ENCODE peak calls at places on chromosomes 2 and 18, in four cellular contexts. One of them, this sample, is unnamed. For H3K4me1, the result is how much of the 10 kb centered on the place peaks cover.

GRCh38 chr2:16962459-16962858 is 296.8 kb upstream of the CYRIA start:
- DNase-seq in A549: no peak
- DNase-seq in heart right ventricle: no peak
- DNase-seq in psoas muscle: no peak
- DNase-seq in this sample: no peak

GRCh38 chr2:239703834-239704233 is 303.0 kb upstream of the HDAC4 start:
- DNase-seq in A549: no peak
- DNase-seq in heart right ventricle: no peak
- DNase-seq in psoas muscle: no peak
- DNase-seq in this sample: no peak

GRCh38 chr2:17878222-17879136 is at the start of gene KCNS3:
- DNase-seq in A549: peak
- DNase-seq in heart right ventricle: peak
- DNase-seq in psoas muscle: peak
- DNase-seq in this sample: no peak

GRCh38 chr2:207394812-207395534 is 134.8 kb upstream of the CREB1 start:
- DNase-seq in A549: peak
- DNase-seq in heart right ventricle: peak
- DNase-seq in psoas muscle: peak
- DNase-seq in this sample: no peak

GRCh38 chr2:3432067-3432466 is 52.6 kb downstream of the TRAPPC12 start:
- DNase-seq in A549: no peak
- DNase-seq in heart right ventricle: no peak
- DNase-seq in psoas muscle: no peak
- DNase-seq in this sample: no peak

GRCh38 chr2:164091673-164092072 is 355.9 kb upstream of the FIGN start:
- DNase-seq in A549: no peak
- DNase-seq in heart right ventricle: no peak
- DNase-seq in psoas muscle: no peak
- DNase-seq in this sample: no peak

GRCh38 chr2:187461294-187462261 is 13.5 kb upstream of the CALCRL start:
- DNase-seq in A549: no peak
- DNase-seq in heart right ventricle: peak
- DNase-seq in psoas muscle: peak
- DNase-seq in this sample: no peak

GRCh38 chr2:75155115-75155514 is 44.2 kb downstream of the TACR1 start:
- DNase-seq in A549: no peak
- DNase-seq in heart right ventricle: no peak
- DNase-seq in psoas muscle: no peak
- DNase-seq in this sample: no peak

GRCh38 chr2:160096414-160096813 is 34.0 kb upstream of the PLA2R1 start:
- DNase-seq in A549: no peak
- DNase-seq in heart right ventricle: no peak
- DNase-seq in psoas muscle: no peak
- DNase-seq in this sample: no peak

GRCh38 chr2:109185801-109186570 is 57.0 kb downstream of the SH3RF3 start:
- DNase-seq in A549: no peak
- DNase-seq in heart right ventricle: peak
- DNase-seq in psoas muscle: peak
- DNase-seq in this sample: no peak

GRCh38 chr2:122019729-122020128 is 264.3 kb downstream of the TSN start:
- DNase-seq in A549: no peak
- DNase-seq in heart right ventricle: no peak
- DNase-seq in psoas muscle: no peak
- DNase-seq in this sample: no peak

GRCh38 chr2:230944804-230945372 is 19.8 kb upstream of the GPR55 start:
- DNase-seq in A549: no peak
- DNase-seq in heart right ventricle: no peak
- DNase-seq in psoas muscle: no peak
- DNase-seq in this sample: no peak

GRCh38 chr2:37886745-37887144 is 38.3 kb upstream of the RMDN2 start:
- DNase-seq in A549: no peak
- DNase-seq in heart right ventricle: no peak
- DNase-seq in psoas muscle: no peak
- DNase-seq in this sample: no peak

GRCh38 chr2:188512456-188512855 is 220.8 kb downstream of the GULP1 start:
- DNase-seq in A549: peak
- DNase-seq in heart right ventricle: no peak
- DNase-seq in psoas muscle: no peak
- DNase-seq in this sample: no peak

GRCh38 chr2:20225294-20226151 is 593 bp upstream of the SDC1 start:
- DNase-seq in A549: peak
- DNase-seq in heart right ventricle: no peak
- DNase-seq in psoas muscle: peak
- DNase-seq in this sample: no peak

GRCh38 chr2:32064021-32064678 is 794 bp downstream of the SPAST start:
- DNase-seq in A549: peak
- DNase-seq in heart right ventricle: peak
- DNase-seq in psoas muscle: no peak
- DNase-seq in this sample: no peak

GRCh38 chr2:86052676-86053075 is 53.0 kb downstream of the POLR1A start:
- DNase-seq in A549: no peak
- DNase-seq in heart right ventricle: no peak
- DNase-seq in psoas muscle: no peak
- DNase-seq in this sample: no peak

GRCh38 chr18:52504589-52504988 is 164.6 kb downstream of the DCC start:
- DNase-seq in A549: no peak
- DNase-seq in heart right ventricle: no peak
- DNase-seq in psoas muscle: no peak
- DNase-seq in this sample: no peak

GRCh38 chr18:22385718-22386117 is 32.0 kb downstream of the CTAGE1 start:
- DNase-seq in A549: no peak
- DNase-seq in heart right ventricle: no peak
- DNase-seq in psoas muscle: no peak
- DNase-seq in this sample: no peak

GRCh38 chr2:142165790-142166189 is 35.0 kb upstream of the LRP1B start:
- DNase-seq in A549: peak
- DNase-seq in heart right ventricle: no peak
- DNase-seq in psoas muscle: no peak
- DNase-seq in this sample: no peak

GRCh38 chr2:46232860-46233259 is 64.3 kb upstream of the EPAS1 start:
- DNase-seq in A549: peak
- DNase-seq in heart right ventricle: no peak
- DNase-seq in psoas muscle: no peak
- DNase-seq in this sample: no peak
- H3K4me1 ChIP-seq in A549: half or more
- H3K4me1 ChIP-seq in heart right ventricle: under half
- H3K4me1 ChIP-seq in psoas muscle: under half
- H3K4me1 ChIP-seq in this sample: under half

DNA sequence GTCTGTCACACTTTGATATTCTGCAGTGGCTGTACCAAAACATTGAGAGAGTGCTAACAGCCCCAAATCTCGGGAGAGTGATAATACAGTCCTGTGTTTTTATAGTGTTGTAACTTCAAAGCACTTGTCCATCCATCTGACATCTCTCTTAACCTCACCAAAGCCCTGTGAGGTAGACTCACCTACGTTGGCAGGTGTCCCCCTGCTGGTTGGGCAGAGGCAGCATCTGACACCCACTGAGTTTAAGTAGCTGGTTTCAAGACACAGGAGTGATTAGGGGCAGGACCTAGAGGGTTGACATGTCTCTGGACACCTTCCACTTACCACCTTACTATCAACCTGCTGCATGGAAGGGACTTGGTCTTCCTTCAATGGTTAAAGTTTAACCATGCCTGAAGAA is 22.9 kb downstream of the COLEC12 start:
- DNase-seq in A549: peak
- DNase-seq in heart right ventricle: no peak
- DNase-seq in psoas muscle: no peak
- DNase-seq in this sample: no peak
- TF ChIP-seq CTCF in A549: no peak
- TF ChIP-seq CTCF in heart right ventricle: no peak
- TF ChIP-seq CTCF in psoas muscle: no peak
- TF ChIP-seq CTCF in this sample: no peak

DNA sequence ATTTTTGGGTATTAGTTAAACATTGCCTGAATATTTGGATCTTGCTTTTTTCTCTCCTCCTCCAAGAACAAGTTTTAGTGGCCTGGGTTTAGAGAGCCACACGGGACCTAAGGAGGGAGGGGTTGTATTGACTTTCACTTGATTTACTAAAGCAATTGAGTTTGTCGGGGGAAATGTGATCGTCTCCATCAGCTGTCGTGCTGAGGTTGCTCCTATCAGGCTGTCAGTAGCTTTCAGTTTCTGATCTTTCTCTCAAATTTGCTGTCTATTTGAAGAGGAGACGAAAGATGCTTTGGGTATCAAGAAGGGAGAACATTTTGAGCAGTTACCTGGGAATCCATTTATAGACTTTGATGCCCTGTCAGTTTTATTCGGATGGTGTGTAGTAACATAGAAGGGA is 106.0 kb downstream of the SETBP1 start:
- DNase-seq in A549: no peak
- DNase-seq in heart right ventricle: no peak
- DNase-seq in psoas muscle: no peak
- DNase-seq in this sample: no peak
- H3K4me1 ChIP-seq in A549: under half
- H3K4me1 ChIP-seq in heart right ventricle: under half
- H3K4me1 ChIP-seq in psoas muscle: half or more
- H3K4me1 ChIP-seq in this sample: under half

GRCh38 chr18:75857558-75857957 is 430.1 kb upstream of the SMIM21 start:
- DNase-seq in A549: no peak
- DNase-seq in heart right ventricle: no peak
- DNase-seq in psoas muscle: no peak
- DNase-seq in this sample: no peak

GRCh38 chr18:75858754-75859153 is 431.3 kb upstream of the SMIM21 start:
- DNase-seq in A549: no peak
- DNase-seq in heart right ventricle: no peak
- DNase-seq in psoas muscle: no peak
- DNase-seq in this sample: no peak

GRCh38 chr18:75854808-75855207 is 427.3 kb upstream of the SMIM21 start:
- DNase-seq in A549: no peak
- DNase-seq in heart right ventricle: no peak
- DNase-seq in psoas muscle: no peak
- DNase-seq in this sample: no peak

GRCh38 chr18:75859533-75859932 is 432.0 kb upstream of the SMIM21 start:
- DNase-seq in A549: no peak
- DNase-seq in heart right ventricle: no peak
- DNase-seq in psoas muscle: no peak
- DNase-seq in this sample: no peak

GRCh38 chr18:75854174-75854573 is 426.7 kb upstream of the SMIM21 start:
- DNase-seq in A549: peak
- DNase-seq in heart right ventricle: no peak
- DNase-seq in psoas muscle: no peak
- DNase-seq in this sample: no peak
- TF ChIP-seq CTCF in A549: no peak
- TF ChIP-seq CTCF in heart right ventricle: no peak
- TF ChIP-seq CTCF in psoas muscle: peak
- TF ChIP-seq CTCF in this sample: no peak

GRCh38 chr2:151826737-151827157 is 1.5 kb downstream of the ARL5A start:
- DNase-seq in A549: peak
- DNase-seq in heart right ventricle: no peak
- DNase-seq in psoas muscle: no peak
- DNase-seq in this sample: no peak

GRCh38 chr2:151827564-151828142 is 568 bp downstream of the ARL5A start:
- DNase-seq in A549: peak
- DNase-seq in heart right ventricle: peak
- DNase-seq in psoas muscle: no peak
- DNase-seq in this sample: peak

GRCh38 chr2:151823651-151824050 is 4.6 kb downstream of the ARL5A start:
- DNase-seq in A549: no peak
- DNase-seq in heart right ventricle: no peak
- DNase-seq in psoas muscle: no peak
- DNase-seq in this sample: no peak

GRCh38 chr2:151828143-151828889 is at the start of gene ARL5A:
- DNase-seq in A549: peak
- DNase-seq in heart right ventricle: peak
- DNase-seq in psoas muscle: peak
- DNase-seq in this sample: peak

GRCh38 chr2:151824886-151825285 is 3.3 kb downstream of the ARL5A start:
- DNase-seq in A549: no peak
- DNase-seq in heart right ventricle: no peak
- DNase-seq in psoas muscle: no peak
- DNase-seq in this sample: no peak
- H3K4me1 ChIP-seq in A549: under half
- H3K4me1 ChIP-seq in heart right ventricle: half or more
- H3K4me1 ChIP-seq in psoas muscle: half or more
- H3K4me1 ChIP-seq in this sample: under half

GRCh38 chr18:59547691-59548182 is 149.5 kb downstream of the CCBE1 start:
- DNase-seq in A549: no peak
- DNase-seq in heart right ventricle: no peak
- DNase-seq in psoas muscle: no peak
- DNase-seq in this sample: no peak
- TF ChIP-seq CTCF in A549: no peak
- TF ChIP-seq CTCF in heart right ventricle: no peak
- TF ChIP-seq CTCF in psoas muscle: no peak
- TF ChIP-seq CTCF in this sample: no peak

GRCh38 chr2:233115761-233116160 is 55.6 kb downstream of the INPP5D start:
- DNase-seq in A549: no peak
- DNase-seq in heart right ventricle: no peak
- DNase-seq in psoas muscle: no peak
- DNase-seq in this sample: no peak
- H3K4me1 ChIP-seq in A549: under half
- H3K4me1 ChIP-seq in heart right ventricle: under half
- H3K4me1 ChIP-seq in psoas muscle: under half
- H3K4me1 ChIP-seq in this sample: half or more

GRCh38 chr2:150526827-150527226 is 39.4 kb upstream of the RND3 start:
- DNase-seq in A549: peak
- DNase-seq in heart right ventricle: no peak
- DNase-seq in psoas muscle: no peak
- DNase-seq in this sample: no peak
- TF ChIP-seq CTCF in A549: no peak
- TF ChIP-seq CTCF in heart right ventricle: no peak
- TF ChIP-seq CTCF in psoas muscle: no peak
- TF ChIP-seq CTCF in this sample: no peak